ENCODE peak calls at places on chromosome 18, in five cellular contexts. S, U, B, R and P are unnamed samples.

GRCh38 chr18:29157057-29157780 is 980.3 kb upstream of the CDH2 start:
- DNase-seq in S (no peak), U (no peak), B (no peak), R (no peak), P (no peak)

GRCh38 chr18:52395146-52395852 is 55.3 kb downstream of the DCC start:
- DNase-seq in S (no peak), U (no peak), B (no peak), R (no peak), P (no peak)

GRCh38 chr18:49968649-49969309 is 155.4 kb upstream of the ACAA2 start:
- DNase-seq in S (no peak), U (no peak), B (no peak), R (peak), P (no peak)

GRCh38 chr18:50297621-50298442 is 10.3 kb upstream of the CXXC1 start:
- DNase-seq in S (peak), U (peak), B (peak), R (no peak), P (peak)

GRCh38 chr18:4068552-4069158 is 386.5 kb downstream of the DLGAP1 start:
- DNase-seq in S (peak), U (peak), B (no peak), R (peak), P (no peak)

GRCh38 chr18:22988208-22988607 is 55.1 kb downstream of the RBBP8 start:
- DNase-seq in S (no peak), U (no peak), B (no peak), R (no peak), P (no peak)

GRCh38 chr18:77054288-77054605 is 78.3 kb downstream of the MBP start:
- DNase-seq in S (no peak), U (peak), B (no peak), R (no peak), P (no peak)

GRCh38 chr18:74163019-74163656 is 14.8 kb downstream of the TIMM21 start:
- DNase-seq in S (no peak), U (no peak), B (no peak), R (no peak), P (no peak)

GRCh38 chr18:3368193-3368592 is 81.8 kb upstream of the TGIF1 start:
- DNase-seq in S (no peak), U (no peak), B (no peak), R (no peak), P (no peak)